ENCODE peak calls at places on chromosomes 4 and X, in four cellular contexts. One of them, this sample, is unnamed.

GRCh38 chrX:150200820-150201287 is 162.3 kb upstream of the MAMLD1 start:
- DNase-seq in psoas muscle: peak; percentile 75
- DNase-seq in progenitor cell of endocrine pancreas: no peak
- DNase-seq in chondrocyte: no peak
- DNase-seq in this sample: no peak

GRCh38 chr4:23889814-23890269 is at the start of gene PPARGC1A:
- DNase-seq in psoas muscle: peak; percentile 79
- DNase-seq in progenitor cell of endocrine pancreas: peak; percentile 10
- DNase-seq in chondrocyte: no peak
- DNase-seq in this sample: no peak

GRCh38 chrX:40153335-40154221 is 55.8 kb upstream of the BCOR start:
- DNase-seq in psoas muscle: peak; percentile 70
- DNase-seq in progenitor cell of endocrine pancreas: no peak
- DNase-seq in chondrocyte: peak; percentile 90
- DNase-seq in this sample: peak; percentile 65

GRCh38 chrX:124594017-124594651 is 247.8 kb downstream of the SH2D1A start:
- DNase-seq in psoas muscle: no peak
- DNase-seq in progenitor cell of endocrine pancreas: no peak
- DNase-seq in chondrocyte: no peak
- DNase-seq in this sample: no peak

GRCh38 chr4:40316333-40316781 is 18.8 kb upstream of the CHRNA9 start:
- DNase-seq in psoas muscle: no peak
- DNase-seq in progenitor cell of endocrine pancreas: no peak
- DNase-seq in chondrocyte: no peak
- DNase-seq in this sample: no peak

GRCh38 chrX:34341258-34341657 is 209.1 kb upstream of the FAM47A start:
- DNase-seq in psoas muscle: no peak
- DNase-seq in progenitor cell of endocrine pancreas: no peak
- DNase-seq in chondrocyte: no peak
- DNase-seq in this sample: no peak

GRCh38 chrX:22203186-22203585 is 69.5 kb upstream of the CBLL2 start:
- DNase-seq in psoas muscle: no peak
- DNase-seq in progenitor cell of endocrine pancreas: no peak
- DNase-seq in chondrocyte: no peak
- DNase-seq in this sample: no peak

GRCh38 chr4:121706595-121707021 is 9.8 kb upstream of the ANXA5 start:
- DNase-seq in psoas muscle: no peak
- DNase-seq in progenitor cell of endocrine pancreas: no peak
- DNase-seq in chondrocyte: no peak
- DNase-seq in this sample: no peak

GRCh38 chrX:38341442-38341841 is 11.0 kb upstream of the OTC start:
- DNase-seq in psoas muscle: no peak
- DNase-seq in progenitor cell of endocrine pancreas: no peak
- DNase-seq in chondrocyte: no peak
- DNase-seq in this sample: no peak

GRCh38 chr4:168028568-168028967 is 63.8 kb upstream of the ANXA10 start:
- DNase-seq in psoas muscle: no peak
- DNase-seq in progenitor cell of endocrine pancreas: no peak
- DNase-seq in chondrocyte: no peak
- DNase-seq in this sample: no peak

GRCh38 chr4:86181585-86181984 is 178.3 kb downstream of the MAPK10 start:
- DNase-seq in psoas muscle: no peak
- DNase-seq in progenitor cell of endocrine pancreas: no peak
- DNase-seq in chondrocyte: no peak
- DNase-seq in this sample: no peak

GRCh38 chrX:12115377-12115776 is 22.9 kb upstream of the FRMPD4 start:
- DNase-seq in psoas muscle: no peak
- DNase-seq in progenitor cell of endocrine pancreas: no peak
- DNase-seq in chondrocyte: no peak
- DNase-seq in this sample: peak; percentile 40

GRCh38 chr4:48905363-48906015 is 1.1 kb downstream of the OCIAD2 start:
- DNase-seq in psoas muscle: no peak
- DNase-seq in progenitor cell of endocrine pancreas: no peak
- DNase-seq in chondrocyte: no peak
- DNase-seq in this sample: no peak

GRCh38 chr4:27397886-27398285 is 537.2 kb downstream of the STIM2 start:
- DNase-seq in psoas muscle: no peak
- DNase-seq in progenitor cell of endocrine pancreas: no peak
- DNase-seq in chondrocyte: no peak
- DNase-seq in this sample: no peak

GRCh38 chr4:140154572-140154891 is 548 bp upstream of the MAML3 start:
- DNase-seq in psoas muscle: no peak
- DNase-seq in progenitor cell of endocrine pancreas: no peak
- DNase-seq in chondrocyte: no peak
- DNase-seq in this sample: no peak

GRCh38 chr4:126627255-126627654 is 1005.5 kb upstream of the INTU start:
- DNase-seq in psoas muscle: no peak
- DNase-seq in progenitor cell of endocrine pancreas: no peak
- DNase-seq in chondrocyte: no peak
- DNase-seq in this sample: peak; percentile 22

GRCh38 chrX:118448273-118448783 is 47.3 kb upstream of the DOCK11 start:
- DNase-seq in psoas muscle: no peak
- DNase-seq in progenitor cell of endocrine pancreas: no peak
- DNase-seq in chondrocyte: no peak
- DNase-seq in this sample: no peak

GRCh38 chrX:81338924-81339323 is 137.0 kb downstream of the SH3BGRL start:
- DNase-seq in psoas muscle: no peak
- DNase-seq in progenitor cell of endocrine pancreas: no peak
- DNase-seq in chondrocyte: no peak
- DNase-seq in this sample: no peak

GRCh38 chr4:22661443-22661842 is 31.3 kb upstream of the GBA3 start:
- DNase-seq in psoas muscle: no peak
- DNase-seq in progenitor cell of endocrine pancreas: no peak
- DNase-seq in chondrocyte: no peak
- DNase-seq in this sample: no peak

GRCh38 chr4:139735381-139736256 is 70.0 kb downstream of the MGST2 start:
- DNase-seq in psoas muscle: peak; percentile 60
- DNase-seq in progenitor cell of endocrine pancreas: peak; percentile 49
- DNase-seq in chondrocyte: no peak
- DNase-seq in this sample: peak; percentile 83

GRCh38 chr4:143202824-143203223 is 18.1 kb downstream of the USP38 start:
- DNase-seq in psoas muscle: no peak
- DNase-seq in progenitor cell of endocrine pancreas: no peak
- DNase-seq in chondrocyte: no peak
- DNase-seq in this sample: no peak

GRCh38 chrX:38282044-38282443 is 45.3 kb downstream of the RPGR start:
- DNase-seq in psoas muscle: no peak
- DNase-seq in progenitor cell of endocrine pancreas: no peak
- DNase-seq in chondrocyte: no peak
- DNase-seq in this sample: no peak

GRCh38 chrX:19799319-19800182 is 87.8 kb downstream of the SH3KBP1 start:
- DNase-seq in psoas muscle: no peak
- DNase-seq in progenitor cell of endocrine pancreas: no peak
- DNase-seq in chondrocyte: no peak
- DNase-seq in this sample: no peak

GRCh38 chrX:137848291-137848905 is 282.5 kb downstream of the ZIC3 start:
- DNase-seq in psoas muscle: no peak
- DNase-seq in progenitor cell of endocrine pancreas: no peak
- DNase-seq in chondrocyte: no peak
- DNase-seq in this sample: no peak

GRCh38 chr4:139243448-139244365 is 36.3 kb downstream of the MGARP start:
- DNase-seq in psoas muscle: no peak
- DNase-seq in progenitor cell of endocrine pancreas: no peak
- DNase-seq in chondrocyte: no peak
- DNase-seq in this sample: no peak

GRCh38 chr4:47598896-47599295 is 113.8 kb downstream of the ATP10D start:
- DNase-seq in psoas muscle: no peak
- DNase-seq in progenitor cell of endocrine pancreas: no peak
- DNase-seq in chondrocyte: no peak
- DNase-seq in this sample: no peak

GRCh38 chr4:47598320-47598719 is 113.2 kb downstream of the ATP10D start:
- DNase-seq in psoas muscle: no peak
- DNase-seq in progenitor cell of endocrine pancreas: no peak
- DNase-seq in chondrocyte: no peak
- DNase-seq in this sample: no peak

GRCh38 chr4:47597696-47598095 is 112.6 kb downstream of the ATP10D start:
- DNase-seq in psoas muscle: no peak
- DNase-seq in progenitor cell of endocrine pancreas: no peak
- DNase-seq in chondrocyte: no peak
- DNase-seq in this sample: no peak
- TF ChIP-seq CTCF in psoas muscle: no peak
- TF ChIP-seq CTCF in progenitor cell of endocrine pancreas: no peak
- TF ChIP-seq CTCF in chondrocyte: no peak
- TF ChIP-seq CTCF in this sample: no peak

GRCh38 chrX:70664726-70665125 is 220.1 kb downstream of the DLG3 start:
- DNase-seq in psoas muscle: no peak
- DNase-seq in progenitor cell of endocrine pancreas: no peak
- DNase-seq in chondrocyte: no peak
- DNase-seq in this sample: no peak
- TF ChIP-seq CTCF in psoas muscle: no peak
- TF ChIP-seq CTCF in progenitor cell of endocrine pancreas: peak; percentile 54
- TF ChIP-seq CTCF in chondrocyte: peak; percentile 74
- TF ChIP-seq CTCF in this sample: no peak

DNA sequence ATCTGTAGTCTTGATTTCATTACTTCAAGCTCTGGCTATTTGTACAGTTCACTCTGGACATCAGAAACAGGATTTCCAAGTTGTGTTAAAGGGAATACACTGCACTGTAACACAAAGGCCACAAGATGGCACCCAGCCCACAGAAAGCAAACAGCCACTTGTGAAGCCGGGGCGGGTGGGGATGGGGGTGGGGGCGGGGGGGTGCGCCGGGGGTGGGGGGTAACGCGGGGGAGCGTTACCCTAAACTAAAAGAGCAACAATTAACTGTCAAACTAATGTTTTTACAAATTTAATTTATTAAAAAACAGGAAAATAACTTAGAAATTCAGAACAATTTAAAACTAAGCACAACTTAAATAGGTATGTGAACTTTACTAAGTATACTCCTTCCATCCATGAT is 27.3 kb downstream of the PRDX4 start:
- DNase-seq in psoas muscle: peak; percentile 62
- DNase-seq in progenitor cell of endocrine pancreas: peak; percentile 13
- DNase-seq in chondrocyte: no peak
- DNase-seq in this sample: peak; percentile 23
- TF ChIP-seq CTCF in psoas muscle: peak; percentile 41
- TF ChIP-seq CTCF in progenitor cell of endocrine pancreas: peak; percentile 73
- TF ChIP-seq CTCF in chondrocyte: peak; percentile 85
- TF ChIP-seq CTCF in this sample: peak; percentile 24

GRCh38 chr4:83034630-83035494 is at the start of gene COPS4:
- DNase-seq in psoas muscle: peak; percentile 98
- DNase-seq in progenitor cell of endocrine pancreas: peak; percentile 87
- DNase-seq in chondrocyte: peak; percentile 99
- DNase-seq in this sample: peak; percentile 92

GRCh38 chr4:83043801-83044407 is 8.9 kb downstream of the COPS4 start:
- DNase-seq in psoas muscle: no peak
- DNase-seq in progenitor cell of endocrine pancreas: no peak
- DNase-seq in chondrocyte: no peak
- DNase-seq in this sample: no peak

GRCh38 chr4:83036991-83037390 is 2.0 kb downstream of the COPS4 start:
- DNase-seq in psoas muscle: no peak
- DNase-seq in progenitor cell of endocrine pancreas: no peak
- DNase-seq in chondrocyte: no peak
- DNase-seq in this sample: no peak

GRCh38 chr4:83040269-83040668 is 5.3 kb downstream of the COPS4 start:
- DNase-seq in psoas muscle: no peak
- DNase-seq in progenitor cell of endocrine pancreas: no peak
- DNase-seq in chondrocyte: no peak
- DNase-seq in this sample: no peak
- TF ChIP-seq CTCF in psoas muscle: no peak
- TF ChIP-seq CTCF in progenitor cell of endocrine pancreas: no peak
- TF ChIP-seq CTCF in chondrocyte: peak; percentile 26
- TF ChIP-seq CTCF in this sample: peak; percentile 22

GRCh38 chr4:17894421-17894820 is 83.6 kb downstream of the NCAPG start:
- DNase-seq in psoas muscle: no peak
- DNase-seq in progenitor cell of endocrine pancreas: no peak
- DNase-seq in chondrocyte: no peak
- DNase-seq in this sample: no peak

GRCh38 chr4:17895481-17895880 is 84.7 kb downstream of the NCAPG start:
- DNase-seq in psoas muscle: no peak
- DNase-seq in progenitor cell of endocrine pancreas: no peak
- DNase-seq in chondrocyte: no peak
- DNase-seq in this sample: no peak

DNA sequence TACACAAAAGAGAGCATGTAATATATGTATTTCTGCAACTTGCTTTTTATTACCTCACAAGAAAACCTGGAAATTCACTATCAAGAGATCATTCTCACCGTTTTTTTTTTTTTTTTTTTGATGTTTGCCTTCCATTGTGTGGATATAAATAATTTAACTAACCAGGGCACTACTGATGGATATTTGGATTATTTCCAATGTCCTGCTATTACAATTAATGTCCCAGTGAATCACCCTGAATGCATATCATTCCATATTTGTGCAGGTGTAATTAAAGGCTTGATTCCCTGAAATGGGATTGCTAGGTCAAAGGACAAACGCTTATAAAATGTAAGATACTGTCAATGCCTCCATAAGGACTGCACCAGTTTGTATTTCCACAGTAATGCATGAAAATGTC is 87.8 kb downstream of the NCAPG start:
- DNase-seq in psoas muscle: no peak
- DNase-seq in progenitor cell of endocrine pancreas: no peak
- DNase-seq in chondrocyte: no peak
- DNase-seq in this sample: no peak
- TF ChIP-seq CTCF in psoas muscle: no peak
- TF ChIP-seq CTCF in progenitor cell of endocrine pancreas: no peak
- TF ChIP-seq CTCF in chondrocyte: no peak
- TF ChIP-seq CTCF in this sample: no peak

GRCh38 chr4:155832664-155833063 is 33.4 kb downstream of the ASIC5 start:
- DNase-seq in psoas muscle: no peak
- DNase-seq in progenitor cell of endocrine pancreas: no peak
- DNase-seq in chondrocyte: no peak
- DNase-seq in this sample: no peak
- TF ChIP-seq CTCF in psoas muscle: no peak
- TF ChIP-seq CTCF in progenitor cell of endocrine pancreas: no peak
- TF ChIP-seq CTCF in chondrocyte: no peak
- TF ChIP-seq CTCF in this sample: no peak

DNA sequence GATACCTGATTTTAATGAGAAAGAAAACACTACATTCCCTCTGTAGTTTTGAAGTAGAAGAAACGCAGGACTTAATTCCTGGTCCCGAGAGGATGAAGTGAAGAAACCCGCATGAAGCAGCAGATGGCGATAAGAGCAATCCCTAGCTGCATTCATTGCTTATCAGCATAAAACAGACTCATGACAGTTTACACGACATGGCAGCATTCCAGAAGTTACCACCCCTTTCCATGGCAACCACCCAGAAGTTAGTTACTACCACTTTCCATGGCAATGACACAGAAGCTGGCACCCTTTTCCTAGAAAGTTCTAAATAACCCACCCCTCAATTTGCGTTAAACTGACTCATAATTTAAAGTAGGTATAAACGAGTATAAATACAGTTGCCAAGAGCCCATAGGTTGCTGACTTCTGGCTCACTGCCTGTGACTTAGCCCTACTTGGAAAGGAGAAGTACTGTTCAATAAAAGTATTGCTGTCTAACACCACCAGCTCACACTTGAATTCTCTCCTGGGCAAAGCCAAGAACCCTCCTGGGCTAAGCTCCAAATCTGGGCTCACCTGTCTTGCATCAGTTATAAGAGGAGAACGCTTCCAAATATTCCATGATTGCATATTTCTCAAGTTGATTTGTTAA is 5.5 kb upstream of the XAGE2 start:
- DNase-seq in psoas muscle: no peak
- DNase-seq in progenitor cell of endocrine pancreas: no peak
- DNase-seq in chondrocyte: no peak
- DNase-seq in this sample: no peak
- TF ChIP-seq CTCF in psoas muscle: no peak
- TF ChIP-seq CTCF in progenitor cell of endocrine pancreas: no peak
- TF ChIP-seq CTCF in chondrocyte: peak; percentile 23
- TF ChIP-seq CTCF in this sample: no peak

GRCh38 chr4:5118091-5118786 is 67.0 kb downstream of the STK32B start:
- DNase-seq in psoas muscle: no peak
- DNase-seq in progenitor cell of endocrine pancreas: no peak
- DNase-seq in chondrocyte: no peak
- DNase-seq in this sample: no peak
- TF ChIP-seq CTCF in psoas muscle: no peak
- TF ChIP-seq CTCF in progenitor cell of endocrine pancreas: no peak
- TF ChIP-seq CTCF in chondrocyte: no peak
- TF ChIP-seq CTCF in this sample: no peak

This sample was measured in glutamatergic neuron.